ENCODE peak calls at places on chromosome 16, in ten cellular contexts. R is stimulated activated CD4-positive, alpha-beta T cell treated with anti-CD3 and anti-CD28 coated beads, Interleukin-15, amount 100 ng/mL, for 24 hours; H is activated naive CD4-positive, alpha-beta T cell treated with Interleukin-2 at 50 U/mL for 16 hours; A is HS-5; X is C1 segment of cervical spinal cord; U is NCI-H1417; D is hippocampal formation; M is Right ventricle myocardium superior; I is activated CD8-positive, alpha-beta memory T cell treated with anti-CD3 and anti-CD28 coated beads for 1 hour; P is amygdala. K is an unnamed sample.

GRCh38 chr16:4868573-4868972 is 21.3 kb downstream of the UBN1 start:
- DNase-seq in R (no peak), H (no peak), A (no peak), X (no peak), U (no peak), D (no peak), M (no peak), I (no peak), P (no peak), K (no peak)

GRCh38 chr16:88377961-88378360 is 4.8 kb upstream of the ZNF469 start:
- DNase-seq in R (no peak), H (no peak), A (no peak), X (no peak), U (no peak), D (no peak), M (peak; percentile 15), I (no peak), P (no peak), K (no peak)

GRCh38 chr16:8374032-8374431 is 216.3 kb downstream of the TMEM114 start:
- DNase-seq in R (no peak), H (no peak), A (no peak), X (no peak), U (no peak), D (no peak), M (no peak), I (no peak), P (no peak), K (no peak)

GRCh38 chr16:80615751-80616150 is 75.0 kb downstream of the DYNLRB2 start:
- DNase-seq in R (no peak), H (no peak), A (no peak), X (no peak), U (no peak), D (no peak), M (no peak), I (no peak), P (no peak), K (no peak)

GRCh38 chr16:68646948-68647659 is 2.0 kb downstream of the CDH3 start:
- DNase-seq in R (peak; percentile 29), H (no peak), A (no peak), X (no peak), U (no peak), D (no peak), M (no peak), I (no peak), P (no peak), K (no peak)

GRCh38 chr16:12573300-12573699 is 230.4 kb downstream of the CPPED1 start:
- DNase-seq in R (no peak), H (no peak), A (no peak), X (no peak), U (no peak), D (peak; percentile 11), M (no peak), I (no peak), P (peak; percentile 15), K (no peak)

GRCh38 chr16:9090101-9090959 is 1.1 kb upstream of the HAPSTR1 start:
- DNase-seq in R (peak; percentile 70), H (peak; percentile 47), A (no peak), X (no peak), U (peak; percentile 74), D (no peak), M (peak; percentile 69), I (no peak), P (peak; percentile 19), K (no peak)

GRCh38 chr16:71360378-71360777 is 1.9 kb downstream of the CALB2 start:
- DNase-seq in R (no peak), H (no peak), A (peak; percentile 89), X (no peak), U (no peak), D (no peak), M (no peak), I (no peak), P (no peak), K (no peak)

GRCh38 chr16:57801098-57801855 is 1.0 kb downstream of the KIFC3 start:
- DNase-seq in R (no peak), H (no peak), A (no peak), X (no peak), U (peak; percentile 53), D (no peak), M (no peak), I (no peak), P (no peak), K (no peak)

GRCh38 chr16:22161999-22162657 is at the start of gene SDR42E2:
- DNase-seq in R (peak; percentile 51), H (peak; percentile 39), A (no peak), X (no peak), U (peak; percentile 55), D (no peak), M (no peak), I (no peak), P (no peak), K (peak; percentile 1)

GRCh38 chr16:54165912-54166265 is 120.7 kb downstream of the IRX3 start:
- DNase-seq in R (no peak), H (no peak), A (no peak), X (no peak), U (no peak), D (no peak), M (no peak), I (no peak), P (no peak), K (no peak)

GRCh38 chr16:84086996-84087395 is 29.7 kb downstream of the MBTPS1 start:
- DNase-seq in R (no peak), H (no peak), A (no peak), X (no peak), U (no peak), D (no peak), M (no peak), I (no peak), P (no peak), K (no peak)

GRCh38 chr16:53492499-53492898 is 10.5 kb downstream of the AKTIP start:
- DNase-seq in R (no peak), H (no peak), A (no peak), X (no peak), U (no peak), D (no peak), M (no peak), I (no peak), P (no peak), K (no peak)

GRCh38 chr16:57764341-57765159 is 29.0 kb downstream of the KATNB1 start:
- DNase-seq in R (peak; percentile 45), H (no peak), A (peak; percentile 75), X (no peak), U (peak; percentile 5), D (no peak), M (no peak), I (no peak), P (no peak), K (no peak)

GRCh38 chr16:75593825-75594820 is 27.9 kb downstream of the GABARAPL2 start:
- DNase-seq in R (peak; percentile 14), H (no peak), A (peak; percentile 86), X (no peak), U (peak; percentile 88), D (no peak), M (no peak), I (no peak), P (no peak), K (no peak)

GRCh38 chr16:88856122-88856827 is 472 bp downstream of the GALNS start:
- DNase-seq in R (peak; percentile 26), H (no peak), A (no peak), X (no peak), U (peak; percentile 58), D (no peak), M (no peak), I (no peak), P (no peak), K (no peak)

GRCh38 chr16:85313541-85314208 is 201.4 kb upstream of the CIBAR2 start:
- DNase-seq in R (no peak), H (no peak), A (no peak), X (no peak), U (peak; percentile 36), D (no peak), M (peak; percentile 47), I (no peak), P (peak; percentile 28), K (no peak)

GRCh38 chr16:49811630-49812334 is 44.1 kb downstream of the ZNF423 start:
- DNase-seq in R (no peak), H (no peak), A (no peak), X (no peak), U (no peak), D (peak; percentile 29), M (no peak), I (no peak), P (peak; percentile 53), K (no peak)

GRCh38 chr16:48971571-48972071 is 310.0 kb downstream of the CBLN1 start:
- DNase-seq in R (no peak), H (no peak), A (no peak), X (no peak), U (no peak), D (no peak), M (no peak), I (no peak), P (no peak), K (no peak)

GRCh38 chr16:75494696-75495601 is at the start of gene CHST6:
- DNase-seq in R (peak; percentile 50), H (peak; percentile 12), A (no peak), X (peak; percentile 16), U (peak; percentile 25), D (peak; percentile 36), M (peak; percentile 62), I (no peak), P (peak; percentile 50), K (no peak)

GRCh38 chr16:14501331-14502255 is 128.5 kb downstream of the PARN start:
- DNase-seq in R (peak; percentile 7), H (no peak), A (peak; percentile 89), X (no peak), U (peak; percentile 72), D (peak; percentile 73), M (peak; percentile 92), I (no peak), P (peak; percentile 78), K (peak; percentile 44)

GRCh38 chr16:4298761-4299522 is 16.9 kb upstream of the GLIS2 start:
- DNase-seq in R (no peak), H (no peak), A (peak; percentile 85), X (no peak), U (no peak), D (no peak), M (peak; percentile 81), I (no peak), P (no peak), K (no peak)

GRCh38 chr16:62903961-62904502 is 867.8 kb upstream of the CDH8 start:
- DNase-seq in R (no peak), H (no peak), A (no peak), X (no peak), U (no peak), D (no peak), M (no peak), I (no peak), P (no peak), K (no peak)

GRCh38 chr16:46650224-46650623 is 29.0 kb upstream of the SHCBP1 start:
- DNase-seq in R (no peak), H (no peak), A (peak; percentile 45), X (no peak), U (no peak), D (no peak), M (no peak), I (no peak), P (no peak), K (no peak)

GRCh38 chr16:27230562-27230991 is 27.3 kb downstream of the KDM8 start:
- DNase-seq in R (peak; percentile 74), H (peak; percentile 67), A (no peak), X (no peak), U (no peak), D (no peak), M (peak; percentile 48), I (peak; percentile 73), P (no peak), K (no peak)

GRCh38 chr16:11329891-11330290 is 15.4 kb upstream of the RMI2 start:
- DNase-seq in R (no peak), H (no peak), A (no peak), X (no peak), U (no peak), D (no peak), M (no peak), I (no peak), P (no peak), K (no peak)

GRCh38 chr16:82796047-82796446 is 169.3 kb downstream of the CDH13 start:
- DNase-seq in R (no peak), H (no peak), A (no peak), X (no peak), U (no peak), D (no peak), M (no peak), I (no peak), P (no peak), K (no peak)

GRCh38 chr16:87924937-87925670 is 11.2 kb downstream of the CA5A start:
- DNase-seq in R (no peak), H (no peak), A (no peak), X (no peak), U (peak; percentile 98), D (no peak), M (no peak), I (no peak), P (no peak), K (peak; percentile 83)